ENCODE peak calls at places on chromosomes 2 and 18, in six cellular contexts. M is iris pigment epithelial cell; T is activated CD4-positive, alpha-beta T cell treated with anti-CD3 and anti-CD28 coated beads, Interleukin-2, amount 50 U/mL, for 48 hours; R is NCI-H510A treated with DMSO at 0.1 percent for 48 hours; N is activated naive CD4-positive, alpha-beta T cell; W is NCI-H2029 treated with DMSO at 0.1 percent for 48 hours. L is an unnamed sample.

GRCh38 chr2:50401772-50402653 is 629.9 kb downstream of the NRXN1 start:
- DNase-seq in M (peak; percentile 69), T (peak; percentile 35), R (peak; percentile 58), N (no peak), W (peak; percentile 14), L (peak; percentile 80)

GRCh38 chr2:47187124-47187523 is 32.0 kb upstream of the STPG4 start:
- DNase-seq in M (no peak), T (no peak), R (no peak), N (no peak), W (no peak), L (no peak)

GRCh38 chr2:152504618-152505017 is 169.6 kb downstream of the FMNL2 start:
- DNase-seq in M (peak; percentile 90), T (no peak), R (no peak), N (no peak), W (no peak), L (peak; percentile 58)

GRCh38 chr2:135657806-135658582 is 83.7 kb upstream of the UBXN4 start:
- DNase-seq in M (no peak), T (peak; percentile 16), R (no peak), N (peak; percentile 30), W (no peak), L (no peak)

GRCh38 chr2:113136828-113137775 is 9.7 kb downstream of the IL1RN start:
- DNase-seq in M (peak; percentile 44), T (no peak), R (peak; percentile 57), N (no peak), W (peak; percentile 46), L (peak; percentile 73)

GRCh38 chr2:136319227-136319626 is 201.3 kb upstream of the CXCR4 start:
- DNase-seq in M (no peak), T (peak; percentile 56), R (no peak), N (no peak), W (no peak), L (no peak)

GRCh38 chr18:23635283-23636040 is 27.2 kb downstream of the ANKRD29 start:
- DNase-seq in M (peak; percentile 36), T (no peak), R (no peak), N (no peak), W (no peak), L (peak; percentile 32)

GRCh38 chr2:217951521-217952247 is 51.1 kb downstream of the TNS1 start:
- DNase-seq in M (no peak), T (no peak), R (peak; percentile 17), N (no peak), W (no peak), L (no peak)

GRCh38 chr2:222311978-222312738 is 13.4 kb upstream of the PAX3 start:
- DNase-seq in M (no peak), T (no peak), R (no peak), N (no peak), W (no peak), L (no peak)

GRCh38 chr2:229768235-229768634 is 53.9 kb upstream of the DNER start:
- DNase-seq in M (no peak), T (no peak), R (no peak), N (no peak), W (no peak), L (no peak)

GRCh38 chr18:13276530-13277520 is 58.3 kb downstream of the LDLRAD4 start:
- DNase-seq in M (no peak), T (no peak), R (no peak), N (no peak), W (no peak), L (peak; percentile 67)

GRCh38 chr2:595831-596592 is 81.2 kb downstream of the TMEM18 start:
- DNase-seq in M (no peak), T (no peak), R (no peak), N (no peak), W (no peak), L (no peak)

GRCh38 chr2:126802774-126803421 is 95.8 kb upstream of the TEX51 start:
- DNase-seq in M (no peak), T (no peak), R (no peak), N (no peak), W (no peak), L (no peak)

GRCh38 chr2:11395389-11395788 is 51.0 kb upstream of the ROCK2 start:
- DNase-seq in M (no peak), T (no peak), R (no peak), N (no peak), W (no peak), L (no peak)

GRCh38 chr2:203758841-203759691 is 52.6 kb downstream of the CD28 start:
- DNase-seq in M (peak; percentile 87), T (no peak), R (no peak), N (no peak), W (no peak), L (peak; percentile 44)

GRCh38 chr2:57443985-57444501 is 602.6 kb upstream of the VRK2 start:
- DNase-seq in M (no peak), T (no peak), R (no peak), N (no peak), W (no peak), L (peak; percentile 31)

GRCh38 chr2:19027621-19028020 is 330.8 kb downstream of the OSR1 start:
- DNase-seq in M (no peak), T (no peak), R (no peak), N (no peak), W (no peak), L (no peak)

GRCh38 chr2:168185583-168186274 is 61.7 kb downstream of the STK39 start:
- DNase-seq in M (peak; percentile 36), T (no peak), R (no peak), N (no peak), W (no peak), L (no peak)

GRCh38 chr2:34787341-34787740 is 1188.2 kb upstream of the FAM98A start:
- DNase-seq in M (no peak), T (no peak), R (no peak), N (no peak), W (no peak), L (no peak)